ENCODE peak calls at places on chromosomes 2 and 18, in four cellular contexts. K is adrenal gland, M is heart left ventricle, D is prostate gland. A is an unnamed sample.

GRCh38 chr18:3879114-3879835 is 429.3 kb downstream of the TGIF1 start:
- DNase-seq in M (no peak), K (no peak), D (no peak), A (no peak)

GRCh38 chr18:25974630-25975077 is 115.8 kb downstream of the SS18 start:
- DNase-seq in D (no peak), K (no peak), M (no peak), A (no peak)

GRCh38 chr2:5777089-5777488 is 84.9 kb downstream of the SOX11 start:
- DNase-seq in K (no peak), D (peak; percentile 12), M (no peak), A (peak; percentile 49)

GRCh38 chr2:29196792-29197788 is 81.9 kb downstream of the CLIP4 start:
- DNase-seq in M (peak; percentile 53), D (peak; percentile 63), K (peak; percentile 66), A (peak; percentile 80)

GRCh38 chr18:58100154-58100553 is 56.1 kb downstream of the NEDD4L start:
- DNase-seq in D (no peak), M (no peak), K (no peak), A (no peak)

GRCh38 chr2:10617241-10617640 is 72.5 kb downstream of the NOL10 start:
- DNase-seq in M (no peak), D (no peak), K (no peak), A (no peak)

GRCh38 chr2:207352978-207353377 is 176.8 kb upstream of the CREB1 start:
- DNase-seq in M (no peak), D (no peak), K (peak; percentile 13), A (no peak)

GRCh38 chr18:3256693-3257626 is 5.0 kb upstream of the MYL12B start:
- DNase-seq in D (no peak), K (no peak), M (no peak), A (peak; percentile 69)

GRCh38 chr2:45216118-45216517 is 206.9 kb upstream of the SIX2 start:
- DNase-seq in M (no peak), K (no peak), D (no peak), A (no peak)

GRCh38 chr2:14944562-14945346 is 312.2 kb downstream of the LRATD1 start:
- DNase-seq in M (no peak), K (peak; percentile 8), D (no peak), A (peak; percentile 34)

GRCh38 chr2:172348555-172349288 is 78.7 kb upstream of the ITGA6 start:
- DNase-seq in K (no peak), D (no peak), M (no peak), A (no peak)

GRCh38 chr2:173043466-173043865 is 32.2 kb upstream of the MAP3K20 start:
- DNase-seq in D (peak; percentile 24), K (no peak), M (peak; percentile 37), A (peak; percentile 31)

GRCh38 chr18:43279015-43279758 is 1.9 kb upstream of the SYT4 start:
- DNase-seq in D (no peak), K (no peak), M (no peak), A (no peak)

GRCh38 chr2:204628926-204629661 is 83.8 kb downstream of the PARD3B start:
- DNase-seq in D (no peak), M (no peak), K (no peak), A (no peak)

GRCh38 chr2:83051538-83052192 is 1407.4 kb downstream of the SUCLG1 start:
- DNase-seq in D (no peak), M (no peak), K (peak; percentile 45), A (no peak)

GRCh38 chr2:240911641-240912265 is 5.6 kb downstream of the CROCC2 start:
- DNase-seq in M (no peak), K (no peak), D (no peak), A (no peak)

GRCh38 chr18:32439802-32440201 is 30.9 kb downstream of the GAREM1 start:
- DNase-seq in M (no peak), D (no peak), K (no peak), A (no peak)

GRCh38 chr2:110206056-110206455 is 1.2 kb upstream of the NPHP1 start:
- DNase-seq in K (no peak), D (no peak), M (peak; percentile 22), A (no peak)

DNA sequence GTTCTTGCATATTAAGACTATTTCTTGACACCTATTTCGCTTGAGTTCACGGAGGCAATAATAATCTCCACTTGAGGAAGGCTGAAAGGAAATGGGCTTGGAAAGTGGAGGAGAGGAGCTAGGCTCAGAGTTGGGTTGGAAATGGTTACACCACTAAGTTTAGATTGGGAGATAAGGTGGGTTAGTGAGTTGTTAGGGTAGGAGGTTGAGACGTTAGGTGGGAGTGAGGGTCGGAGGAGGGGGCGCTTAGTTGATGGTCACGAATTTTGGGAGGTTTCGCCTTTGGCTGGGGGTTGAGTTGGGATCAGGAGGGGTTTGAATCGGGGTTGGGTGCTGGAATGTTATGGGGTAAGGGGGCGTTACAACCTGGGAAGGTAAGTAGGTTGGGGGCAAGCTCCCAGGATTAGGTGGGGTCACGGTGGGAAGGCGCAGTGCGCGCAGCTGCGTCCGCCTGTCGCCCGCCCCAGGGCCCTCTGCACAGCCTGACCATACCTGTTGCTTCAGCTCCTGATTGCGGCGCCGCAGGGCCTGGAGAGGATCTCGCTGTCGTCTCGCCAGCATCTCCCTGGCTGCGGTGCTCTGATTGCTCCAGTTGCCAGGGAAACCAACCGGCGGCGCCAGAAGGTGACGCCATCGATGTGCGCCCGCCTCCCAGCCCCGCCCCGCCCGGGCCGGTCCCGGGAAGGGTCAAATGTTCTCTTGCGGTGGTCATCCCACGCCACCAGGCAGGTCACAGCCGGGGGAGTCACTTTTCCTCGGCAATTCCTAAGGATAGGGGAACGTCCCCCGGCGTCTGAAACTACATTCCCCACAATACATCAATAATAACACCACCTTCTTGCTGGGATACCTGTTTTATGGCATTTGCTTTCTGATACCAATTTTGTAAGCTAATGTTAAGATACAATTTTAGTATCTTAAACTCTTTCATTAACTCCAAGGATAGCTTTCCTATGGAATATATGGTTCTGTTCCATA is at the start of gene NPHP1:
- DNase-seq in M (peak; percentile 90), D (peak; percentile 76), K (peak; percentile 83), A (peak; percentile 86)
- TF ChIP-seq POLR2A in M (no peak), D (peak; percentile 38), K (peak; percentile 9), A (peak; percentile 59)

GRCh38 chr2:235639885-235640284 is 146.0 kb downstream of the AGAP1 start:
- DNase-seq in K (no peak), M (no peak), D (no peak), A (no peak)

GRCh38 chr2:235638541-235639192 is 144.8 kb downstream of the AGAP1 start:
- DNase-seq in K (no peak), M (no peak), D (no peak), A (no peak)

GRCh38 chr2:235640900-235641299 is 147.1 kb downstream of the AGAP1 start:
- DNase-seq in D (no peak), K (no peak), M (no peak), A (no peak)

GRCh38 chr2:235637906-235638305 is 144.1 kb downstream of the AGAP1 start:
- DNase-seq in D (no peak), M (no peak), K (no peak), A (no peak)

DNA sequence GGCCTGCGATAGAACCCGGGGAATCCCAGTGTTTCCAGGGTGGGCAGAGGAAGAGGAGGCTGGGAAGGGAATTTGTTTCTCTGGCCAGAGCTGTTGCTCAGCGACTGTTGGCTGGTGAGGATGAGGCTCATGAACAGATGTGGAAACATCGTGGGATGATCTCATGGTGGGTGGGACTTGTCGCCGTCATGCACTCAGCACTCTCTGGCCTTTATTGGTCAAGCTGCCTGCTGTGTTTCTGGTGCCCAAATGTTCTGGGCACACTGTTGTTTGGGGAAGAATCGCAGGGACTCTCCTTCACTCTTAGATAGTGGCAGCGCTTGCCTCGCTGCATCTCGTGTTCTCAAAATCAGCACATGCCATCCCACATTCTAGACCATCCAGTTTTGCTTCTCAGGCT is 145.5 kb downstream of the AGAP1 start:
- DNase-seq in D (no peak), M (peak; percentile 76), K (peak; percentile 72), A (peak; percentile 35)
- TF ChIP-seq POLR2A in D (no peak), M (no peak), K (no peak), A (no peak)

DNA sequence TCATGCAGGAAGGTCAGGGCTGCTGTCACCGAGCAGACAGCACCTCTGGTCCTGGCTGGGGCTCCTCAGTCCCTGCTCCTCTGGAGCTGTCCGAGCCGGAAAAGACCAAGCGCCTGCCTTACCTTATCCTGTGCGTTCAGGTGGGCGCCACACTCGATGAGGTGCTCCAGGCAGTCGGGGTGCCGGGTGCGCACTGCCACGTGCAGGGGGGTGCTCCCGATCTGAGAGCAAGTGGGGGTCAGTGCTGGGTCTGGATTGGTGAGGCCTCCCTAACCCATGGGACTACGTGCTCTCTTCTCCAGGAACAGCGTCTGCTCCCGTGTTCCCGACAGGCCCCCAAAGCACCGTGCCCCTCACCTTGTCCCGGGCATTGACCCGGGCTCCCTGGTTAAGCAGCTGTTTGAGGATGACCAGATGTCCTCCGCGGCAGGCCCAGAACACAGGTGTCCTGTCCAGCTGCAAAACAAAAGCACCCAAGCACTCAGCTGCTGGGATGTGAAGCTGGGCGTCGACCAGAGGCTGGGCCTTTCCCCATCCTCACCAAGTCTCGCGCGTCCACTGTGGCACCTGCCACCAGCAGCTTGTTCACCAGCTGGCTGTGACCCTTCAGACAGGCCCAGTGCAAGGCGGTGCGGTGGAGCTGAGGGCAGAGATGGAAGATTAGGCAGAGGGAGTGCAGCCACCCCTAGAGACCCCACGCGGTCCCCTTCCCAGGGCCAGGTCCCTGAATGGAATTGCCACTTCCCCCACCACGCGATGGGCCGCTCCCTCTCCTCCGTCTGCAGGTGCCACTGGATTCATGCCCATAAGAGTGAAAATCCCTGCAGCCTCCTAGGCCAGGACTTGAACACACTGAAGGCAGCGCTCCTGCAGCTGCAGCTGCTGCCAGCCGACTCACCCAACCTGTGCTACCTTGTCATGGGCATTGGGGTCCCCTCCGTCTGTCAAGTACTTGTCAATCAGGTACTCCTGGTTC is 3.7 kb downstream of the ANKRD23 start:
- DNase-seq in M (no peak), D (no peak), K (no peak), A (no peak)
- TF ChIP-seq POLR2A in M (no peak), D (no peak), K (no peak), A (no peak)

GRCh38 chr18:9095297-9096012 is 7.0 kb upstream of the NDUFV2 start:
- DNase-seq in M (no peak), K (no peak), D (no peak), A (no peak)
- TF ChIP-seq POLR2A in M (no peak), K (no peak), D (no peak), A (no peak)

GRCh38 chr2:73185965-73186364 is 16.4 kb upstream of the NOTO start:
- DNase-seq in M (no peak), K (no peak), D (no peak), A (no peak)
- TF ChIP-seq POLR2A in M (no peak), K (no peak), D (no peak), A (no peak)

GRCh38 chr2:58237741-58238140 is 3.4 kb downstream of the FANCL start:
- DNase-seq in M (no peak), D (no peak), K (no peak), A (no peak)

GRCh38 chr2:58239243-58239642 is 1.9 kb downstream of the FANCL start:
- DNase-seq in K (no peak), M (no peak), D (no peak), A (no peak)

GRCh38 chr2:58240595-58240937 is 559 bp downstream of the FANCL start:
- DNase-seq in D (no peak), M (no peak), K (no peak), A (no peak)

GRCh38 chr2:58235988-58236387 is 5.1 kb downstream of the FANCL start:
- DNase-seq in K (no peak), D (no peak), M (no peak), A (no peak)

GRCh38 chr2:58240938-58241755 is at the start of gene FANCL:
- DNase-seq in K (peak; percentile 92), D (peak; percentile 86), M (peak; percentile 91), A (peak; percentile 91)
- TF ChIP-seq POLR2A in K (no peak), D (peak; percentile 46), M (no peak), A (peak; percentile 77)